ENCODE peak calls at places on chromosomes 3 and 15, in seven cellular contexts. One of them, this sample, is unnamed.

GRCh38 chr15:101438482-101439284 is 50.8 kb downstream of the PCSK6 start:
- DNase-seq in keratinocyte: no peak
- DNase-seq in esophagus squamous epithelium: no peak
- DNase-seq in Panc1: no peak
- DNase-seq in CD8-positive, alpha-beta T cell: no peak
- DNase-seq in effector memory CD4-positive, alpha-beta T cell: no peak
- DNase-seq in psoas muscle: no peak
- DNase-seq in this sample: no peak

GRCh38 chr3:41681479-41681878 is 280.4 kb downstream of the ULK4 start:
- DNase-seq in keratinocyte: no peak
- DNase-seq in esophagus squamous epithelium: no peak
- DNase-seq in Panc1: no peak
- DNase-seq in CD8-positive, alpha-beta T cell: no peak
- DNase-seq in effector memory CD4-positive, alpha-beta T cell: no peak
- DNase-seq in psoas muscle: no peak
- DNase-seq in this sample: peak; percentile 75

GRCh38 chr3:184583345-184584000 is 21.9 kb downstream of the EPHB3 start:
- DNase-seq in keratinocyte: no peak
- DNase-seq in esophagus squamous epithelium: no peak
- DNase-seq in Panc1: no peak
- DNase-seq in CD8-positive, alpha-beta T cell: no peak
- DNase-seq in effector memory CD4-positive, alpha-beta T cell: no peak
- DNase-seq in psoas muscle: peak; percentile 50
- DNase-seq in this sample: peak; percentile 38

GRCh38 chr15:83911345-83911744 is 257.4 kb downstream of the ADAMTSL3 start:
- DNase-seq in keratinocyte: no peak
- DNase-seq in esophagus squamous epithelium: no peak
- DNase-seq in Panc1: no peak
- DNase-seq in CD8-positive, alpha-beta T cell: no peak
- DNase-seq in effector memory CD4-positive, alpha-beta T cell: no peak
- DNase-seq in psoas muscle: no peak
- DNase-seq in this sample: no peak

GRCh38 chr15:50828610-50829206 is 63.2 kb upstream of the SPPL2A start:
- DNase-seq in keratinocyte: peak; percentile 11
- DNase-seq in esophagus squamous epithelium: no peak
- DNase-seq in Panc1: no peak
- DNase-seq in CD8-positive, alpha-beta T cell: no peak
- DNase-seq in effector memory CD4-positive, alpha-beta T cell: no peak
- DNase-seq in psoas muscle: peak; percentile 45
- DNase-seq in this sample: peak; percentile 73

GRCh38 chr3:194121881-194122280 is 14.1 kb upstream of the HES1 start:
- DNase-seq in keratinocyte: no peak
- DNase-seq in esophagus squamous epithelium: no peak
- DNase-seq in Panc1: no peak
- DNase-seq in CD8-positive, alpha-beta T cell: no peak
- DNase-seq in effector memory CD4-positive, alpha-beta T cell: no peak
- DNase-seq in psoas muscle: no peak
- DNase-seq in this sample: no peak

GRCh38 chr15:78934063-78935023 is 10.5 kb downstream of the CTSH start:
- DNase-seq in keratinocyte: no peak
- DNase-seq in esophagus squamous epithelium: no peak
- DNase-seq in Panc1: no peak
- DNase-seq in CD8-positive, alpha-beta T cell: no peak
- DNase-seq in effector memory CD4-positive, alpha-beta T cell: no peak
- DNase-seq in psoas muscle: no peak
- DNase-seq in this sample: no peak

GRCh38 chr15:56341201-56341600 is 24.0 kb upstream of the TEX9 start:
- DNase-seq in keratinocyte: peak; percentile 63
- DNase-seq in esophagus squamous epithelium: no peak
- DNase-seq in Panc1: no peak
- DNase-seq in CD8-positive, alpha-beta T cell: no peak
- DNase-seq in effector memory CD4-positive, alpha-beta T cell: no peak
- DNase-seq in psoas muscle: no peak
- DNase-seq in this sample: no peak

GRCh38 chr15:31558840-31559239 is 232.2 kb downstream of the KLF13 start:
- DNase-seq in keratinocyte: no peak
- DNase-seq in esophagus squamous epithelium: no peak
- DNase-seq in Panc1: no peak
- DNase-seq in CD8-positive, alpha-beta T cell: no peak
- DNase-seq in effector memory CD4-positive, alpha-beta T cell: no peak
- DNase-seq in psoas muscle: no peak
- DNase-seq in this sample: no peak

GRCh38 chr15:91939432-91939831 is 85.9 kb downstream of the SLCO3A1 start:
- DNase-seq in keratinocyte: no peak
- DNase-seq in esophagus squamous epithelium: no peak
- DNase-seq in Panc1: no peak
- DNase-seq in CD8-positive, alpha-beta T cell: no peak
- DNase-seq in effector memory CD4-positive, alpha-beta T cell: no peak
- DNase-seq in psoas muscle: no peak
- DNase-seq in this sample: no peak

GRCh38 chr15:91944334-91944733 is 90.8 kb downstream of the SLCO3A1 start:
- DNase-seq in keratinocyte: no peak
- DNase-seq in esophagus squamous epithelium: no peak
- DNase-seq in Panc1: no peak
- DNase-seq in CD8-positive, alpha-beta T cell: no peak
- DNase-seq in effector memory CD4-positive, alpha-beta T cell: no peak
- DNase-seq in psoas muscle: no peak
- DNase-seq in this sample: no peak

GRCh38 chr15:91941871-91942270 is 88.4 kb downstream of the SLCO3A1 start:
- DNase-seq in keratinocyte: no peak
- DNase-seq in esophagus squamous epithelium: no peak
- DNase-seq in Panc1: no peak
- DNase-seq in CD8-positive, alpha-beta T cell: no peak
- DNase-seq in effector memory CD4-positive, alpha-beta T cell: no peak
- DNase-seq in psoas muscle: no peak
- DNase-seq in this sample: no peak

GRCh38 chr15:91942676-91943417 is 89.3 kb downstream of the SLCO3A1 start:
- DNase-seq in keratinocyte: no peak
- DNase-seq in esophagus squamous epithelium: peak; percentile 8
- DNase-seq in Panc1: no peak
- DNase-seq in CD8-positive, alpha-beta T cell: peak; percentile 11
- DNase-seq in effector memory CD4-positive, alpha-beta T cell: no peak
- DNase-seq in psoas muscle: peak; percentile 82
- DNase-seq in this sample: no peak

DNA sequence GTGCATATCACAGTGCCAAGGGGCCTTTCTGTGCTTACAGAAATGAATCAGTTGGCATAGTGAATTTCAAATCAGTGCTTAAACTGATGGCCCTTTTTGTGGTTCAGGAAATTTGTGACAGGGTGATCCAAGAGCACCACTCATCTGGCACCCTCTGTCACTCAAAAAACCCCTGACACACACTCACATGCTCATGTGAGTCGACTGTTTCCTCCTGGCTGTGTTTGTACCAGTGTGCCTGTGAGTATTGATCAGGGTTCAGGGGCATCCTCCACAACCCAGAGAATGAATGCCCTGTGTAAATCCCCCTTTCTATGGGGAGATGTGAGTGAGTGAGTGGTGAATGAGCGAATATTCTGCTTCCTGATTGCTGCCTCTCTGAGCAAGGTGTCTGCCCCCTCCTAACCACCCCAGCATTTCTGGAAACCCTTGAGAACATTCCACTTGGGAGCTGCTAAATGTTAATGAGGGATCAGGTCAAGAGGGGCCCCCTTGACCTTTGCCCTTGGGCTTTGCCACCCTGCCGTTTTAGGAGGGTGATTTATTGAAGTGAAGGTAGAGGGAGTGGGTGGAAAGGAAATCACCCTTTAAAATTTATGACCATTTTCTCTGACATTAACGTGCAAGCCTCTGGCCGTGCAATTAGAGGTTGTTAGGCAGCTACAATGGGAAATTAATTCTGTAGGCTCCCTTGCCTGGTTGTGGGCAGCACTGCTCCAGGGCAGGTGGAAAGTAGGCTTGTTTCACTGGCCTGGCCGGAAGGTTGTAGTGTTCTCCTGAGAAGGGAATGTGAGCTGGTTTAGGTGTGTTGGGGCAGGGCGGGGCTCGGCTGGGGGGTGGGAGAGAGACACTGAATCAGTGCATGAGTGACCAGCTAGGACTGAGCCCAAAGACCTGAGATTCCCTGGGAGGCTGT is 87.2 kb downstream of the SLCO3A1 start:
- DNase-seq in keratinocyte: no peak
- DNase-seq in esophagus squamous epithelium: no peak
- DNase-seq in Panc1: no peak
- DNase-seq in CD8-positive, alpha-beta T cell: no peak
- DNase-seq in effector memory CD4-positive, alpha-beta T cell: no peak
- DNase-seq in psoas muscle: no peak
- DNase-seq in this sample: no peak
- H3K4me1 ChIP-seq in keratinocyte: peaks cover 37% of the 10 kb centered on the region
- H3K4me1 ChIP-seq in esophagus squamous epithelium: peaks cover 48% of the 10 kb centered on the region
- H3K4me1 ChIP-seq in Panc1: peaks cover 17% of the 10 kb centered on the region
- H3K4me1 ChIP-seq in CD8-positive, alpha-beta T cell: no peaks in the 10 kb centered on the region
- H3K4me1 ChIP-seq in effector memory CD4-positive, alpha-beta T cell: peaks cover 38% of the 10 kb centered on the region
- H3K4me1 ChIP-seq in psoas muscle: peaks cover 31% of the 10 kb centered on the region
- H3K4me1 ChIP-seq in this sample: no peaks in the 10 kb centered on the region

DNA sequence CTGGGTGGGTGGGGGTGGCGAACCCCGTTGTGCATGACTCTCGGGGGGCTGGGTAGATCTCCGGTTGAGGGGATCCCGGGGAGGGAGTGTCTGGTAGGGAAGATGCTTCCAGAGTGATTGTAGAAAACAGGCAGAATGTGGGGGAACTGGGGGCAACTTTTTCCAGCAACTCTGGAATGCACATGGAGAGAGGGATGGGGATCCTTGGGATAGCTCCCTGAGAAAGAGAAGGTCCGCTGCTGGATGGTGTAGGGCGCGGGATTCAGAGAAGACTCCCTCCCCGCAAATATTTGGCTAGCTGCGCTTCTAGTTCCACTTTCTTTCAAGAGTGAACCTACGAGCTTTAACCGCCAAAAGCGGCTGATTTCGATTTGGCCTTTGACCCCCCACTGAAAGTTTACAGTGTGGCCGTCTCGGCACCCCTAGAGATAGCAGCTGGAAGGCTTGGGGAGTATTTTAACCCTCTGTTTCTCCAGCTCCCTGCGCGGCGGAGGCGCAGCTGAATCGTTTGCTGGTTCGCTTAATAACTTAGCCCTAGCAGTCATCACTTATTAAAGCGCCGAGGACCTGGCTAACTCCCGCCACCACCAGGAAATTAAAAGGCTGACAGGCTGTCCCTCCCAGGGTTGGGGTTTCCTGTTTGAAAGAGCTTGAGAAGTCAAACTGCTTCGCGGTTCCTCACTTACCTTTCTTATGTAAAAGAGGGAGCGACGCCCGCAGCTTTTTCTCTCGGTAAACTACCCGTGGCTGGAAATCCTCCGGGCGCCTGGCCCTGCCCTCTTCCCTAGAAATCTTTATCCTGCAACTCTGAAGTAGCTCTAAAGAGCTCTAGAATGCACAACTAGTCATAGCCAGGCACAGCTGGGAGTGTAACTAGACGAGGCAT is 1.2 kb downstream of the PHLDB2 start:
- DNase-seq in keratinocyte: no peak
- DNase-seq in esophagus squamous epithelium: peak; percentile 22
- DNase-seq in Panc1: peak; percentile 27
- DNase-seq in CD8-positive, alpha-beta T cell: peak; percentile 23
- DNase-seq in effector memory CD4-positive, alpha-beta T cell: peak; percentile 36
- DNase-seq in psoas muscle: peak; percentile 58
- DNase-seq in this sample: peak; percentile 76
- H3K4me3 ChIP-seq in keratinocyte: peak overlapping the region; percentile 93
- H3K4me3 ChIP-seq in esophagus squamous epithelium: peak overlapping the region; percentile 59
- H3K4me3 ChIP-seq in Panc1: peak overlapping the region; percentile 52
- H3K4me3 ChIP-seq in CD8-positive, alpha-beta T cell: peak overlapping the region; percentile 75
- H3K4me3 ChIP-seq in effector memory CD4-positive, alpha-beta T cell: peak overlapping the region; percentile 84
- H3K4me3 ChIP-seq in psoas muscle: peak overlapping the region; percentile 76
- H3K4me3 ChIP-seq in this sample: peak overlapping the region; percentile 96

GRCh38 chr3:26845194-26845593 is 222.6 kb downstream of the LRRC3B start:
- DNase-seq in keratinocyte: no peak
- DNase-seq in esophagus squamous epithelium: no peak
- DNase-seq in Panc1: no peak
- DNase-seq in CD8-positive, alpha-beta T cell: no peak
- DNase-seq in effector memory CD4-positive, alpha-beta T cell: no peak
- DNase-seq in psoas muscle: no peak
- DNase-seq in this sample: no peak

DNA sequence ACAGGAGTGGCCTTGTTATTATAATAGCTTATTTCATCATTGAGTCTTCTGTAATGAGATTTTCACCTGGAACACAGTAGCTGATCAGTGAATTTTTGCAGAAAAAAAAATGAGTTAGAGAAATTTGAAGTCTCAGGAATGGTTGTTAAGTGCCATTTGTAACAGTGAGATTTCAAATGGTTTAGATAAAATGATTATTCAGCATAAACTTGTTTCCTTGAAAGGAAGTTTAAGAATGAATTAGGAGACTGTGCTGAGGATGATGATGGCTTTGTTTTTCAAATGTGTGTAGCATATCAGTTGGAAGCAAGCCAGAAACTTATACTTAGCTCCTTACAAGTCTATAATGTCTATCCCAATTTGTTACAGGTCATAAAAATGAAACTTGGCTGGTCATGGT is 225.1 kb downstream of the LRRC3B start:
- DNase-seq in keratinocyte: no peak
- DNase-seq in esophagus squamous epithelium: no peak
- DNase-seq in Panc1: no peak
- DNase-seq in CD8-positive, alpha-beta T cell: no peak
- DNase-seq in effector memory CD4-positive, alpha-beta T cell: no peak
- DNase-seq in psoas muscle: no peak
- DNase-seq in this sample: no peak
- H3K4me1 ChIP-seq in keratinocyte: no peaks in the 10 kb centered on the region
- H3K4me1 ChIP-seq in esophagus squamous epithelium: no peaks in the 10 kb centered on the region
- H3K4me1 ChIP-seq in Panc1: no peaks in the 10 kb centered on the region
- H3K4me1 ChIP-seq in CD8-positive, alpha-beta T cell: no peaks in the 10 kb centered on the region
- H3K4me1 ChIP-seq in effector memory CD4-positive, alpha-beta T cell: no peaks in the 10 kb centered on the region
- H3K4me1 ChIP-seq in psoas muscle: no peaks in the 10 kb centered on the region
- H3K4me1 ChIP-seq in this sample: no peaks in the 10 kb centered on the region

GRCh38 chr15:65980824-65981456 is 111.6 kb downstream of the RAB11A start:
- DNase-seq in keratinocyte: peak; percentile 68
- DNase-seq in esophagus squamous epithelium: no peak
- DNase-seq in Panc1: peak; percentile 5
- DNase-seq in CD8-positive, alpha-beta T cell: no peak
- DNase-seq in effector memory CD4-positive, alpha-beta T cell: no peak
- DNase-seq in psoas muscle: peak; percentile 28
- DNase-seq in this sample: peak; percentile 34

GRCh38 chr15:65985387-65985786 is 116.1 kb downstream of the RAB11A start:
- DNase-seq in keratinocyte: no peak
- DNase-seq in esophagus squamous epithelium: no peak
- DNase-seq in Panc1: no peak
- DNase-seq in CD8-positive, alpha-beta T cell: no peak
- DNase-seq in effector memory CD4-positive, alpha-beta T cell: no peak
- DNase-seq in psoas muscle: no peak
- DNase-seq in this sample: no peak

GRCh38 chr15:65979837-65980236 is 110.5 kb downstream of the RAB11A start:
- DNase-seq in keratinocyte: no peak
- DNase-seq in esophagus squamous epithelium: no peak
- DNase-seq in Panc1: no peak
- DNase-seq in CD8-positive, alpha-beta T cell: no peak
- DNase-seq in effector memory CD4-positive, alpha-beta T cell: no peak
- DNase-seq in psoas muscle: no peak
- DNase-seq in this sample: no peak

GRCh38 chr15:65981837-65982696 is 112.8 kb downstream of the RAB11A start:
- DNase-seq in keratinocyte: no peak
- DNase-seq in esophagus squamous epithelium: no peak
- DNase-seq in Panc1: no peak
- DNase-seq in CD8-positive, alpha-beta T cell: peak; percentile 61
- DNase-seq in effector memory CD4-positive, alpha-beta T cell: peak; percentile 9
- DNase-seq in psoas muscle: no peak
- DNase-seq in this sample: no peak

DNA sequence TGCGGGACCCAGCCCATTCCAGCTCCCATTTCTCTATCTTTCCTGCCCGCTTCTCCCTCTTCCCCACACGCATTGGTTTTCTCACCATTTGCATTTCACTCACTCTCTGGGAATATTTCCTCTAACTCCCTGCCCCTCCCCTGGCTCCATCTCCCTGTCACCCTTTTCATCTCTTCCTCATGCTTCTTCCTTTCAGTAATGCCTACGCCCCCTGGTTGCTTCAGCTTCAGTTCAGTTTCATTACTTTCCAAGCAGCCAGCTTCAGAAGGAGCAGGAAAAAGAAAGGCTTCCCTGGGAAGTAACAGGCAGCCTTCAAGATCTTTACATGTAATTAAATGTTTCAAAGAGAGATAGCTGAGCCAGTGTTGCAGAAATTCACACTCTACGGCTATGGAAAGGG is 113.7 kb downstream of the RAB11A start:
- DNase-seq in keratinocyte: no peak
- DNase-seq in esophagus squamous epithelium: no peak
- DNase-seq in Panc1: no peak
- DNase-seq in CD8-positive, alpha-beta T cell: no peak
- DNase-seq in effector memory CD4-positive, alpha-beta T cell: no peak
- DNase-seq in psoas muscle: no peak
- DNase-seq in this sample: no peak
- H3K4me3 ChIP-seq in keratinocyte: no peak overlapping the region
- H3K4me3 ChIP-seq in esophagus squamous epithelium: no peak overlapping the region
- H3K4me3 ChIP-seq in Panc1: no peak overlapping the region
- H3K4me3 ChIP-seq in CD8-positive, alpha-beta T cell: no peak overlapping the region
- H3K4me3 ChIP-seq in effector memory CD4-positive, alpha-beta T cell: no peak overlapping the region
- H3K4me3 ChIP-seq in psoas muscle: no peak overlapping the region
- H3K4me3 ChIP-seq in this sample: no peak overlapping the region